ENCODE peak calls at places on chromosomes 16 and 17, in six cellular contexts. D is neuronal stem cell, U is H9, F is H1, M is trophoblast cell, K is mesendoderm. C is an unnamed sample.

GRCh38 chr17:74415608-74416396 is 16.1 kb upstream of the GPRC5C start:
- DNase-seq in D (no peak), M (no peak), U (no peak), F (no peak), K (no peak), C (no peak)

GRCh38 chr17:50935201-50936124 is 69.3 kb upstream of the TOB1 start:
- DNase-seq in K (no peak), F (no peak), U (no peak), D (no peak), M (no peak), C (no peak)

GRCh38 chr17:78806451-78806850 is 24.4 kb upstream of the CYTH1 start:
- DNase-seq in U (no peak), D (no peak), F (no peak), M (no peak), K (peak; percentile 39), C (no peak)

GRCh38 chr17:59565959-59566324 is 532 bp downstream of the DHX40 start:
- DNase-seq in M (peak; percentile 56), D (peak; percentile 45), F (no peak), K (peak; percentile 91), U (peak; percentile 81), C (peak; percentile 86)

GRCh38 chr16:78659216-78659615 is 559.8 kb downstream of the WWOX start:
- DNase-seq in F (no peak), U (no peak), M (no peak), D (no peak), K (no peak), C (no peak)

GRCh38 chr17:47276868-47277267 is 23.2 kb downstream of the ITGB3 start:
- DNase-seq in M (peak; percentile 42), F (no peak), U (peak; percentile 77), D (no peak), K (peak; percentile 90), C (peak; percentile 73)

GRCh38 chr16:4273858-4274291 is 1.1 kb upstream of the TFAP4 start:
- DNase-seq in D (peak; percentile 47), U (peak; percentile 83), F (no peak), M (peak; percentile 76), K (peak; percentile 85), C (peak; percentile 22)

GRCh38 chr16:3652373-3653037 is 2.0 kb upstream of the DNASE1 start:
- DNase-seq in D (no peak), M (no peak), K (no peak), F (no peak), U (no peak), C (no peak)

GRCh38 chr17:61116577-61116976 is 283.1 kb upstream of the TBX2 start:
- DNase-seq in K (no peak), U (no peak), F (no peak), M (no peak), D (no peak), C (no peak)

GRCh38 chr16:31400191-31400590 is 7.1 kb downstream of the ITGAD start:
- DNase-seq in D (no peak), K (no peak), F (no peak), U (no peak), M (no peak), C (no peak)

GRCh38 chr17:63836811-63837210 is 5.7 kb downstream of the SMARCD2 start:
- DNase-seq in U (no peak), K (no peak), F (no peak), M (no peak), D (no peak), C (no peak)

GRCh38 chr17:27296427-27296979 is 2.6 kb downstream of the WSB1 start:
- DNase-seq in M (peak; percentile 68), F (no peak), U (no peak), K (no peak), D (no peak), C (peak; percentile 85)

GRCh38 chr17:72004011-72004427 is 116.8 kb upstream of the SOX9 start:
- DNase-seq in K (no peak), U (no peak), D (no peak), F (no peak), M (no peak), C (no peak)

GRCh38 chr17:10117085-10117484 is 81.3 kb downstream of the GAS7 start:
- DNase-seq in M (no peak), K (peak; percentile 43), U (no peak), F (no peak), D (no peak), C (no peak)

GRCh38 chr17:10116676-10117075 is 81.7 kb downstream of the GAS7 start:
- DNase-seq in U (no peak), D (no peak), K (peak; percentile 51), F (no peak), M (peak; percentile 79), C (no peak)

GRCh38 chr17:10115536-10115932 is 82.9 kb downstream of the GAS7 start:
- DNase-seq in D (no peak), M (no peak), K (no peak), U (no peak), F (no peak), C (no peak)

GRCh38 chr17:10114931-10115535 is 83.4 kb downstream of the GAS7 start:
- DNase-seq in F (no peak), U (no peak), M (peak; percentile 85), D (no peak), K (peak; percentile 75), C (peak; percentile 97)

GRCh38 chr17:10116267-10116666 is 82.1 kb downstream of the GAS7 start:
- DNase-seq in F (no peak), U (no peak), K (no peak), D (no peak), M (peak; percentile 97), C (no peak)
- H3K23ac ChIP-seq in F (no peak overlapping the region), U (no peak overlapping the region), K (no peak overlapping the region), D (no peak overlapping the region), M (no peak overlapping the region), C (no peak overlapping the region)

GRCh38 chr16:85674418-85674755 is 14.4 kb downstream of the GINS2 start:
- DNase-seq in F (no peak), U (no peak), K (no peak), D (no peak), M (no peak), C (no peak)

GRCh38 chr16:85675528-85675927 is 13.2 kb downstream of the GINS2 start:
- DNase-seq in D (no peak), M (no peak), K (no peak), U (no peak), F (no peak), C (peak; percentile 56)

GRCh38 chr16:85673529-85674417 is 15.0 kb downstream of the GINS2 start:
- DNase-seq in D (no peak), K (no peak), U (no peak), M (no peak), F (no peak), C (peak; percentile 75)

GRCh38 chr16:85676466-85676865 is 12.3 kb downstream of the GINS2 start:
- DNase-seq in U (no peak), F (no peak), D (no peak), M (no peak), K (no peak), C (no peak)

DNA sequence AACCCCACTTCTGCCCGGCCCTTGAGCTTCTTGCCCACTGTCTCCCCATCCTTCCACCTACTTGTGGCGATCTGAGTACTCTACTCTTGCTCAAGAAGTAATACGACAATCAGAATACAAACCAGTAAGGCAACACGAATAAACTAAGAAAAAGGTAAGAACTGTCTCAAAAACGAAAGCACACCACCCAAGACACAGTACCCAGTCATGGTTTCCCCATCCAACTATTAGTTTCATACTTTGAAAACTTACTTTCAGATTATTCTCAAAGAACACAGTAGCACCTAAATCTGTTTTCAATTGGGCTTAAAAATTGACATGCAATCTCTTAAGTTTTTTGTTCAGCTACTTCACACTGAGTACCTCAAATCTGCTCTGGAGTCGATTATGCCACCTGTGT is 13.9 kb downstream of the GINS2 start:
- DNase-seq in U (no peak), D (no peak), K (no peak), M (no peak), F (no peak), C (no peak)
- H3K23ac ChIP-seq in U (no peak overlapping the region), D (no peak overlapping the region), K (no peak overlapping the region), M (no peak overlapping the region), F (no peak overlapping the region), C (no peak overlapping the region)

DNA sequence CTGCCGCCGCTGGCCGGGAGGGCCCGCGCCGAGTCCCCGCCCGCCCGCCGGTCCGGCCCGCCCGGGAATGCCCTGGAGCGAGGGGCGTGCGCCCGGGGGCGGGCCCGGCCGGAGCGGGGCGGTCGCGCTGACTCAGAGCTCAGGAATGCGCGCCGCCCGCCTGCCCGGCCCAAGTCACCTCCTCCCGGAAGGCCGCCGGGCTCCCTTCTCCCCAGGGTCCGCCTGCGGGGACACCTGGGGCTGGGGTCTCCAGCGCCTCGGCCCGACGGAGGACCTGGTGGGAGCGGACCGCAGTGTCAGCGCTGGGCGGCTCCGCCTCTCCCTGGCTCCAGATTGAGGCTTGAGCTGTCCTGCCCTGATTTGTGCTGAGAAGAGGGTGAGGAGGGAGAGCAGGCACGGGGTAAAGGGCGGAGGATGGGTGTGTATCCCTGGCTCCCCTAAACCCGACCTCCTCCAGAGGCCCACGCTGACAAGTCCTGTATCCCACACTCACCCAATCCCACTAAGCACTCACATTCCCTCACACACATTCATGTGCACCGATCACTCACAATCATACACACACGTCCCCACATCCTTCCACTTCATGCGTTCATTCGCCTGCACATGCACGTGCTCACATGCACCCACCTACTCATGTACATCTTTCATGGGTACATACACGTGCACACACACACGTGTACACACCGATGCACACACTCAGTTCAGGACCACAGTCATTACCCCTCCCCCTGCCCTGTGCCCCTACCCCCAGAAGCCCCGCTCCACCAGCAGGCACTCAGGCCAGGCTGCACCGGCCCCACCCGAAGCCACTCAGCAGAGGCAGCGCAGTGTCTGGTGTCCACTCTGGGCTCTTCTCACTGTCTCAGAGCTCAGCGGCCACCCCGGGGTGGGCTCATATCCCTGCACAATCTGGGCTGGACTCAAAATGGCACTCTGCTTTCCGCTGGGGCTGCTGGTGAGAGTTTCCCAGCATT is at the start of gene RHBDF1:
- DNase-seq in F (no peak), K (peak; percentile 79), M (peak; percentile 53), D (peak; percentile 66), U (peak; percentile 75), C (peak; percentile 47)
- H3K23ac ChIP-seq in F (peak within 1 kb of the TSS; percentile 59), K (no peak within 1 kb of the TSS), M (no peak within 1 kb of the TSS), D (peak within 1 kb of the TSS; percentile 92), U (no peak within 1 kb of the TSS), C (peak within 1 kb of the TSS; percentile 93)

GRCh38 chr17:28333083-28333746 is 2.1 kb downstream of the IFT20 start:
- DNase-seq in U (no peak), K (no peak), D (no peak), F (no peak), M (no peak), C (peak; percentile 53)

GRCh38 chr17:28334176-28334575 is 1.1 kb downstream of the IFT20 start:
- DNase-seq in F (no peak), K (no peak), M (no peak), U (no peak), D (no peak), C (peak; percentile 19)

GRCh38 chr17:28335959-28336871 is 654 bp downstream of the TNFAIP1 start:
- DNase-seq in K (peak; percentile 98), D (peak; percentile 85), U (peak; percentile 90), M (peak; percentile 74), F (no peak), C (peak; percentile 94)

GRCh38 chr17:28335201-28335958 is at the start of the genes IFT20 and TNFAIP1:
- DNase-seq in K (peak; percentile 100), M (peak; percentile 100), F (peak; percentile 100), D (peak; percentile 99), U (peak; percentile 100), C (peak; percentile 100)

DNA sequence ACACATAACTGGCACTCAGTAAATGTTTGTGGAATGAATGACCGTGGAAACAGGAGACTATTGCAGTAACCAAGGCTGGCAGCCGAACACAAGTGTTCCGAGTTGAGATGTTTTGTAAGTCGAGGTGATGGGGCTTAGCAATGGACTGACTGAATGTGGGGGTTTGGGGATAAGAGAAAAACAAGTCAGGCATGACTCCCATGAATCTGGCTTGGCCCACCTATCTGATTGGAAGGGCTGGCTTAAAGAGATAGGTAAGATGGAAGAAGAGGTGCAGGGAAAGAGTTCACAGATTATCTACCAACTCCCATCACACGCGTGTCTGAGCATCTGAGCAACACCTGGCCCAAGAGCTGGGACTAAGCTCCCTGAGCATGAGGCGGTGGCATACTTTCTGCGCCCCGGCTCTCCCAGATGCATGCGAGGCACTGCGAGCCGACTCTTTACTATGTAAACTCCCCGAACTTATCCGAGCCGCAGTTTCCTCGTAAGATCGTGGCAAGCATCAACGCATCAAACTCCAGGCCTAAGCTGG is 539 bp downstream of the IFT20 start:
- DNase-seq in D (no peak), K (no peak), M (no peak), U (no peak), F (no peak), C (peak; percentile 63)
- H3K23ac ChIP-seq in D (no peak overlapping the region), K (no peak overlapping the region), M (no peak overlapping the region), U (no peak overlapping the region), F (no peak overlapping the region), C (peak overlapping the region; percentile 74)